ENCODE peak calls at places on chromosomes 7 and 10, in four cellular contexts. J, R, V and Q are unnamed samples.

GRCh38 chr7:17279081-17279480 is 19.4 kb upstream of the AHR start:
- DNase-seq in J (no peak), R (no peak), V (no peak), Q (no peak)

GRCh38 chr7:128057909-128058308 is 26.7 kb upstream of the LRRC4 start:
- DNase-seq in J (no peak), R (no peak), V (no peak), Q (no peak)

GRCh38 chr10:44992070-44992731 is 8.5 kb upstream of the ZNF22 start:
- DNase-seq in J (no peak), R (no peak), V (no peak), Q (no peak)

GRCh38 chr10:126456632-126457031 is 68.4 kb upstream of the ADAM12 start:
- DNase-seq in J (no peak), R (no peak), V (no peak), Q (no peak)

GRCh38 chr7:158009886-158010285 is 577.7 kb downstream of the PTPRN2 start:
- DNase-seq in J (no peak), R (no peak), V (no peak), Q (no peak)

GRCh38 chr7:1607686-1608085 is 37.9 kb upstream of the PSMG3 start:
- DNase-seq in J (no peak), R (no peak), V (no peak), Q (no peak)

GRCh38 chr10:45000764-45001381 is at the start of gene ZNF22:
- DNase-seq in J (peak), R (peak), V (no peak), Q (peak)

GRCh38 chr7:98469088-98469487 is 68.2 kb upstream of the BAIAP2L1 start:
- DNase-seq in J (no peak), R (no peak), V (no peak), Q (no peak)

GRCh38 chr7:18499407-18500197 is 4.1 kb downstream of the HDAC9 start:
- DNase-seq in J (no peak), R (no peak), V (no peak), Q (peak)